ENCODE peak calls at places on chromosome 20, in eight cellular contexts. U is H54; C is stimulated activated naive B cell treated with anti-CD40 and anti-IgM and Interleukin-4, amounts not matched to agents 10 μg/mL and 1 μg/mL and 100 μg/mL, for 72 hours; A is GM12878; P is upper lobe of right lung; K is stimulated activated CD8-positive, alpha-beta memory T cell treated with anti-CD3 and anti-CD28 coated beads, Interleukin-4, amount 100 ng/mL, for 4 hours; R is activated gamma-delta T cell treated with anti-CD3 and anti-CD28 coated beads, Interleukin-2, amount 50 U/mL, for 16 hours; H is 8988T. E is an unnamed sample.

GRCh38 chr20:63911171-63911570 is 16.2 kb downstream of the DNAJC5 start:
- DNase-seq in R (no peak), P (no peak), C (no peak), U (no peak), H (peak; percentile 21), K (no peak), A (no peak), E (no peak)

GRCh38 chr20:49712918-49713778 is 530 bp downstream of the B4GALT5 start:
- DNase-seq in A (no peak), R (peak; percentile 34), K (no peak), P (peak; percentile 78), U (peak; percentile 36), H (peak; percentile 32), C (no peak), E (no peak)

GRCh38 chr20:59561614-59562277 is 42.6 kb upstream of the PHACTR3 start:
- DNase-seq in A (no peak), H (no peak), K (no peak), U (no peak), P (no peak), R (no peak), C (no peak), E (no peak)

GRCh38 chr20:23773579-23773978 is 22.8 kb upstream of the CST1 start:
- DNase-seq in C (no peak), A (no peak), H (no peak), R (no peak), P (no peak), U (no peak), K (no peak), E (no peak)

GRCh38 chr20:36384022-36384619 is 78.0 kb downstream of the DLGAP4 start:
- DNase-seq in K (no peak), P (no peak), U (peak; percentile 62), C (no peak), A (no peak), R (no peak), H (no peak), E (no peak)

GRCh38 chr20:53138454-53139291 is 166.5 kb downstream of the TSHZ2 start:
- DNase-seq in H (no peak), C (no peak), A (peak; percentile 39), R (no peak), K (no peak), U (no peak), P (no peak), E (no peak)

GRCh38 chr20:57627972-57628650 is 7.9 kb upstream of the ZBP1 start:
- DNase-seq in U (no peak), K (peak; percentile 37), A (no peak), H (no peak), P (peak; percentile 64), R (no peak), C (no peak), E (no peak)

GRCh38 chr20:55592866-55593265 is 412.5 kb downstream of the CBLN4 start:
- DNase-seq in P (no peak), U (no peak), H (no peak), A (no peak), R (no peak), K (no peak), C (no peak), E (no peak)

GRCh38 chr20:63968136-63968927 is 1.4 kb downstream of the ZNF512B start:
- DNase-seq in P (no peak), R (no peak), A (no peak), U (no peak), H (peak; percentile 43), K (no peak), C (no peak), E (peak; percentile 20)

GRCh38 chr20:41746635-41747034 is 128.5 kb upstream of the CHD6 start:
- DNase-seq in U (no peak), R (no peak), A (no peak), C (no peak), P (no peak), H (no peak), K (no peak), E (no peak)